ENCODE peak calls at places on chromosomes 4 and X, in five cellular contexts. D, C, S, L and T are unnamed samples.

GRCh38 chr4:80142396-80143304 is 54.7 kb upstream of the PRDM8 start:
- DNase-seq in C (no peak), L (no peak), S (no peak), D (no peak), T (no peak)

GRCh38 chrX:132622130-132622529 is 133.3 kb upstream of the MBNL3 start:
- DNase-seq in S (no peak), C (no peak), L (no peak), D (no peak), T (no peak)

GRCh38 chr4:123343400-123344060 is 53.1 kb upstream of the SPRY1 start:
- DNase-seq in L (no peak), D (peak), S (no peak), C (no peak), T (no peak)

GRCh38 chrX:28920554-28920953 is 333.3 kb downstream of the IL1RAPL1 start:
- DNase-seq in L (no peak), C (no peak), S (no peak), D (no peak), T (no peak)

GRCh38 chrX:20362268-20363002 is 95.7 kb upstream of the RPS6KA3 start:
- DNase-seq in D (no peak), C (no peak), L (no peak), S (no peak), T (no peak)

GRCh38 chr4:53886090-53886489 is 178.3 kb downstream of the CHIC2 start:
- DNase-seq in D (no peak), L (no peak), S (no peak), C (no peak), T (no peak)

GRCh38 chr4:116500225-116500624 is 585.2 kb downstream of the TRAM1L1 start:
- DNase-seq in S (no peak), C (no peak), D (no peak), L (no peak), T (no peak)

GRCh38 chr4:54025582-54025981 is 38.8 kb downstream of the CHIC2 start:
- DNase-seq in C (no peak), D (no peak), S (no peak), L (no peak), T (no peak)

GRCh38 chr4:163548481-163549243 is 54.2 kb downstream of the TMA16 start:
- DNase-seq in S (no peak), D (no peak), C (no peak), L (no peak), T (no peak)

GRCh38 chrX:78658851-78659744 is at the start of gene RTL3:
- DNase-seq in L (no peak), C (no peak), S (no peak), D (no peak), T (no peak)

GRCh38 chr4:161121451-161121850 is 1042.3 kb downstream of the FSTL5 start:
- DNase-seq in C (no peak), S (no peak), L (no peak), D (no peak), T (no peak)

GRCh38 chr4:40850496-40850895 is 100.7 kb downstream of the NSUN7 start:
- DNase-seq in L (no peak), C (no peak), D (no peak), S (no peak), T (no peak)

GRCh38 chr4:75654905-75655304 is 18.3 kb downstream of the G3BP2 start:
- DNase-seq in S (no peak), L (no peak), C (no peak), D (no peak), T (no peak)

GRCh38 chrX:56757327-56757726 is 28.3 kb downstream of the NBDY start:
- DNase-seq in L (no peak), S (no peak), D (no peak), C (no peak), T (no peak)

GRCh38 chrX:74613350-74614192 is 853 bp downstream of the RLIM start:
- DNase-seq in C (no peak), L (peak), S (no peak), D (no peak), T (no peak)

GRCh38 chrX:40922307-40922706 is 162.9 kb upstream of the USP9X start:
- DNase-seq in D (no peak), S (no peak), L (no peak), C (no peak), T (no peak)

GRCh38 chrX:35150642-35151239 is 208.1 kb downstream of the FAM47B start:
- DNase-seq in S (peak), D (no peak), C (no peak), L (no peak), T (no peak)

GRCh38 chr4:179029683-179030082 is 1587.4 kb upstream of the AGA start:
- DNase-seq in L (no peak), S (no peak), C (no peak), D (no peak), T (no peak)

GRCh38 chr4:6125103-6125651 is 75.2 kb downstream of the JAKMIP1 start:
- DNase-seq in C (peak), L (no peak), D (no peak), S (peak), T (peak)

GRCh38 chrX:31331928-31332327 is 260.1 kb upstream of the FTHL17 start:
- DNase-seq in C (no peak), D (no peak), S (no peak), L (no peak), T (no peak)

GRCh38 chr4:25020240-25020639 is 10.5 kb downstream of the LGI2 start:
- DNase-seq in L (no peak), S (no peak), D (no peak), C (no peak), T (no peak)

GRCh38 chrX:118117069-118117405 is 427 bp upstream of the KLHL13 start:
- DNase-seq in D (no peak), L (no peak), C (no peak), S (no peak), T (peak)

GRCh38 chr4:2767046-2767704 is 11.0 kb upstream of the TNIP2 start:
- DNase-seq in D (no peak), C (peak), L (no peak), S (peak), T (peak)

GRCh38 chrX:153766098-153766817 is 2.2 kb downstream of the PLXNB3 start:
- DNase-seq in L (peak), D (peak), S (peak), C (peak), T (peak)
- TF ChIP-seq POLR2A in L (no peak), D (no peak), S (no peak), C (no peak), T (no peak)

DNA sequence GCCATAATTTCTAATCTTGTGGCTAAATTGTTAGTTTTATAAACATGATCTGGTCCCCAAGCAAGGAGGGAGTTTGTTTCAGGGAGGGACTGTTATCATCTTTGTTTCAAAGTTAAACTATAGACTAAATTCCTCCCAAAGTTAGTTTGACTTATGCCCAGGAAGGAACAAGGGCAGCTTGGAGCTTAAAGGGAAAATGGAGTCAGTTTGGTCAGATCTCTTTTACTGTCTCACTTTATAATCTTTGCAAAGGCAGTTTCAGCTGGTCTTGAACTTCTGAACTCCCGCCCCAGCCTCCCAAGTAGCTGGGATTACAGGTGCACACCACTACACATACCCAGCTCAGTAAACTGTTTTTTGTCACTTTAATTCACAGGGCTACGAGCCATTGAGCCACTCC is 214.7 kb downstream of the ZNF674 start:
- DNase-seq in S (no peak), L (no peak), D (no peak), C (no peak), T (no peak)
- H3K27ac ChIP-seq in S (no peak), L (no peak), D (no peak), C (no peak), T (no peak)

GRCh38 chr4:34182346-34182745 is 2062.0 kb downstream of the ARAP2 start:
- DNase-seq in D (no peak), L (no peak), S (no peak), C (no peak), T (no peak)

GRCh38 chr4:34183916-34184315 is 2060.4 kb downstream of the ARAP2 start:
- DNase-seq in D (no peak), L (no peak), S (no peak), C (no peak), T (no peak)

GRCh38 chr4:34178476-34178875 is 2065.8 kb downstream of the ARAP2 start:
- DNase-seq in C (no peak), S (no peak), D (no peak), L (no peak), T (no peak)

GRCh38 chr4:34181311-34181808 is 2063.0 kb downstream of the ARAP2 start:
- DNase-seq in L (no peak), S (no peak), C (no peak), D (no peak), T (no peak)

DNA sequence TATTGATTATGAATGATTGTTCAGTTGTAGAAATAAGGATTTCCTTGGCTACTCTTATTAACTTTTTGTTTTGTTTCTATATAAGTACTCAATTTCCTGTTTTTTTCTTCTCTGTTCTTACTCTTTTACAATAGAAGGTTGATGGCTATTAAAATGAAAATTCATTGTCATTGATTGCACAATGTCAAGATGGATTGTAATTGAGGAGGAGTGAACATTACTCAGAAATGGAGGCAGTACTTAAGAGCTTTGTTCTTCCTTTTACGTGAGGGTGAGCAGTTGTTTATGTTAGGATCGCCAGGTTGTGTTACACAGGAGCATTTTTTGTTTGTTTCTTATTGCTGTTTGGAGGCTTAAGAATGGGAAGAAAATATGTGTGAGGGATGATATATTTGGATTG is 2062.4 kb downstream of the ARAP2 start:
- DNase-seq in C (no peak), D (no peak), S (no peak), L (no peak), T (no peak)
- TF ChIP-seq POLR2A in C (no peak), D (no peak), S (no peak), L (no peak), T (no peak)

GRCh38 chr4:168797738-168798375 is 212.2 kb downstream of the CBR4 start:
- DNase-seq in L (no peak), S (no peak), D (no peak), C (no peak), T (no peak)
- H3K27ac ChIP-seq in L (no peak), S (no peak), D (no peak), C (no peak), T (peak)

DNA sequence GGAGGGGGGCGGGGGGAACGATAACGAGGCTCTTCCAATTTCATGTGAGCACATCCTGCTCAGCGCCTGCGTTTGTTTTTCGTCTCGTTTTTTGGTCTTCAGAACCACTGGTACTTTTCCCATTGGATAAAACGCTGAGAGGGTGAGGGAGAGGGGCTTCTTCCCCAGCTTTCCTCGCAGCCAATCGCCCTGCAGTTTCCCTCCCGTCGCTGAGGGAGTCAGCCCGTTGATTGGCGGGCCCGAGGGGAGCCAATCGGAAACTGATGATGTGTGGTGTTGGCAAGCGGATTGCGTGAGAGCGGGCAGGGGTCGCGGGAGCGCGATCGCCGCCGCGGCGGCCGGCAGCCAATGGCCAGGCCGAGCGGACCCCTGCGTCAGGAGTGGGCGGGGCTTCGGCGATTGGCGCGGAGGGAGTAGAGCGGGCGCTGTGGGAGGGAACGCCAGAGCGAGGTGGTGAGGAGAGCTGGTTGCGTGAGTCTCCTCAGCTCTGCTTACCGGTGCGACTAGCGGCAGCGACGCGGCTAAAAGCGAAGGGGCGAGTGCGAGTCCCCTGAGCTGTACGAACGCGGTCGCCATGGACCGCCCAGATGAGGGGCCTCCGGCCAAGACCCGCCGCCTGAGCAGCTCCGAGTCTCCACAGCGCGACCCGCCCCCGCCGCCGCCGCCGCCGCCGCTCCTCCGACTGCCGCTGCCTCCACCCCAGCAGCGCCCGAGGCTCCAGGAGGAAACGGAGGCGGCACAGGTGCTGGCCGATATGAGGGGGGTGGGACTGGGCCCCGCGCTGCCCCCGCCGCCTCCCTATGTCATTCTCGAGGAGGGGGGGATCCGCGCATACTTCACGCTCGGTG is at the start of gene TSPYL2:
- DNase-seq in D (peak), L (peak), S (peak), C (peak), T (peak)
- TF ChIP-seq POLR2A in D (peak), L (peak), S (peak), C (peak), T (peak)

GRCh38 chrX:153926594-153926862 is 464 bp upstream of the ARHGAP4 start:
- DNase-seq in D (no peak), L (no peak), S (no peak), C (no peak), T (no peak)
- H3K27ac ChIP-seq in D (peak), L (peak), S (peak), C (peak), T (peak)

GRCh38 chr4:5019274-5019673 is at the start of gene CYTL1:
- DNase-seq in D (no peak), L (no peak), S (no peak), C (no peak), T (no peak)
- TF ChIP-seq POLR2A in D (no peak), L (no peak), S (no peak), C (no peak), T (no peak)